ENCODE peak calls at places on chromosomes 3 and 15, in six cellular contexts. D is HCT116, Q is GM23338, M is GM23248, W is hepatocyte, U is SK-N-SH. Y is an unnamed sample.

GRCh38 chr3:59809750-59810444 is 760.1 kb upstream of the CFAP20DC start:
- DNase-seq in D (no peak), W (peak; percentile 12), M (peak; percentile 55), Q (peak; percentile 61), U (peak; percentile 58), Y (no peak)

GRCh38 chr15:81133782-81134461 is at the start of gene CFAP161:
- DNase-seq in W (peak; percentile 86), D (peak; percentile 42), Q (peak; percentile 96), M (peak; percentile 85), U (peak; percentile 93), Y (no peak)

GRCh38 chr3:25575001-25575400 is 89.7 kb downstream of the TOP2B start:
- DNase-seq in Q (no peak), D (no peak), W (no peak), U (no peak), M (no peak), Y (no peak)

GRCh38 chr15:34753236-34753894 is 1.4 kb downstream of the GJD2 start:
- DNase-seq in Q (peak; percentile 94), U (no peak), M (peak; percentile 78), W (peak; percentile 78), D (no peak), Y (no peak)

GRCh38 chr3:179716811-179717210 is 64.0 kb downstream of the USP13 start:
- DNase-seq in U (no peak), Q (no peak), W (no peak), M (peak; percentile 87), D (no peak), Y (no peak)

GRCh38 chr3:120566243-120566980 is 29.7 kb upstream of the NDUFB4 start:
- DNase-seq in D (no peak), Q (no peak), W (no peak), M (no peak), U (no peak), Y (no peak)

GRCh38 chr15:71080705-71081104 is 34.6 kb upstream of the THSD4 start:
- DNase-seq in M (peak; percentile 96), Q (no peak), D (no peak), W (no peak), U (no peak), Y (no peak)

GRCh38 chr3:139106013-139106932 is 61.6 kb upstream of the PRR23C start:
- DNase-seq in U (no peak), D (no peak), Q (no peak), M (no peak), W (no peak), Y (no peak)

GRCh38 chr3:126621171-126621570 is 33.8 kb downstream of the TXNRD3 start:
- DNase-seq in U (no peak), Q (no peak), W (no peak), D (no peak), M (peak; percentile 87), Y (no peak)

GRCh38 chr3:69763976-69764851 is 24.9 kb downstream of the MITF start:
- DNase-seq in D (no peak), W (no peak), M (no peak), U (no peak), Q (no peak), Y (no peak)

GRCh38 chr15:43950551-43950950 is 123.7 kb downstream of the WDR76 start:
- DNase-seq in D (no peak), U (no peak), Q (no peak), M (no peak), W (no peak), Y (no peak)

GRCh38 chr15:37618368-37618767 is 316.1 kb upstream of the TMCO5A start:
- DNase-seq in U (no peak), W (no peak), M (no peak), D (no peak), Q (no peak), Y (no peak)

GRCh38 chr15:39585394-39585841 is 4.5 kb downstream of the THBS1 start:
- DNase-seq in U (no peak), M (peak; percentile 59), W (no peak), Q (no peak), D (no peak), Y (no peak)

GRCh38 chr3:188830955-188831354 is 340.8 kb upstream of the TPRG1 start:
- DNase-seq in W (no peak), U (peak; percentile 8), M (peak; percentile 46), D (no peak), Q (peak; percentile 41), Y (no peak)

GRCh38 chr3:165195226-165195625 is 958 bp downstream of the SLITRK3 start:
- DNase-seq in W (no peak), D (no peak), Q (peak; percentile 50), M (no peak), U (peak; percentile 8), Y (no peak)

DNA sequence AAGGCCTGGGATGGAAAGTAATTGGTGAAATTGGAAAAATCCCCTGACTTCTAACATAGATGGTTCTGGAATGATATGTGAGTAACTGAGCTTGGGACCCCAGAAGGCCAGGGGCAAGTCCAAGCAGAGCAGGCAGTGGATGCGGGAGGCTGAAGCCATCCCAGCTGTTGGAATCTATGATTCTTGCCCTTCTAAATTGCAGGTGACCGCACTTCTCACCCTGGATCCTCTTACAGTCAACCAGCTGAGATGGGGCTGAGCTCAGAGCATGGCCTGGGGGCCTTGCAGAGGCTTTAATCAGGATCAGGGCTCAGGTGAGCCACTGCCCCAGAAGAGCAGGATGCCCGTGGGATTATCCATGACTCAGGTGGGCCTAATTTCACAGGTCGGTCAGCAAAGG is 117.1 kb upstream of the ATP2B2 start:
- DNase-seq in W (no peak), U (no peak), D (no peak), Q (no peak), M (no peak), Y (no peak)
- H3K27me3 ChIP-seq in W (peaks cover 7% of the 10 kb centered on the region), U (no peaks in the 10 kb centered on the region), D (peaks cover 34% of the 10 kb centered on the region), Q (no peaks in the 10 kb centered on the region), M (no peaks in the 10 kb centered on the region), Y (peaks cover 72% of the 10 kb centered on the region)

GRCh38 chr3:78035020-78035660 is 995.2 kb downstream of the ROBO2 start:
- DNase-seq in M (no peak), D (no peak), Q (peak; percentile 12), U (no peak), W (peak; percentile 11), Y (no peak)
- H3K9me2 ChIP-seq in M (no peaks in the 10 kb centered on the region), D (no peaks in the 10 kb centered on the region), Q (peaks cover 6% of the 10 kb centered on the region), U (no peaks in the 10 kb centered on the region), W (no peaks in the 10 kb centered on the region), Y (no peaks in the 10 kb centered on the region)

DNA sequence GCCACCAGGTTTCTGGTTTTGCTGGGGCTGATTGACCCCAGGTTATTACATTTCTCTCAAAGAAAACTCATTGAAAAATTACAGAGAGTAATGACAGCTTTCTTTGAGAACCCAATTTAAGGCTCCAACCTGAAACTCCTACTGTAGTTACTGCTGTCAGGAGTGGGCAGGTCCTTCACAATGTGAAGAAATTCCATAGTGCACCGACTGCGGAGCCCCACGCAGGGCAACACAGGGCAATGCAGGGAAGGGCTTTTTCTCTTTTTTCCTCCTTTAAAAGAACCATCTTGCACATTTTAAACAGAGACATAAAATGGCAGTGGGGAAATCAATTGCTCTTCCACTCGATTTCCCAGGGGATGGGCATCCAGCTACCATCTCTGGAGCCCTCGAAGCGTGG is 74.3 kb downstream of the NUP210 start:
- DNase-seq in W (no peak), Q (no peak), M (no peak), U (no peak), D (no peak), Y (no peak)
- H3K4me1 ChIP-seq in W (peaks cover 7% of the 10 kb centered on the region), Q (peaks cover 49% of the 10 kb centered on the region), M (no peaks in the 10 kb centered on the region), U (no peaks in the 10 kb centered on the region), D (no peaks in the 10 kb centered on the region), Y (no peaks in the 10 kb centered on the region)

GRCh38 chr3:185822957-185823279 is 1.9 kb downstream of the IGF2BP2 start:
- DNase-seq in M (peak; percentile 19), W (no peak), D (no peak), Q (no peak), U (no peak), Y (no peak)

GRCh38 chr3:185823280-185824044 is 1.4 kb downstream of the IGF2BP2 start:
- DNase-seq in U (peak; percentile 68), W (peak; percentile 79), Q (peak; percentile 62), D (no peak), M (peak; percentile 75), Y (no peak)

GRCh38 chr3:185825379-185825638 is 467 bp upstream of the IGF2BP2 start:
- DNase-seq in D (no peak), W (peak; percentile 80), M (no peak), Q (no peak), U (peak; percentile 81), Y (no peak)

GRCh38 chr3:185824467-185825378 is at the start of gene IGF2BP2:
- DNase-seq in M (peak; percentile 92), D (no peak), Q (peak; percentile 76), U (peak; percentile 61), W (peak; percentile 95), Y (peak; percentile 73)

DNA sequence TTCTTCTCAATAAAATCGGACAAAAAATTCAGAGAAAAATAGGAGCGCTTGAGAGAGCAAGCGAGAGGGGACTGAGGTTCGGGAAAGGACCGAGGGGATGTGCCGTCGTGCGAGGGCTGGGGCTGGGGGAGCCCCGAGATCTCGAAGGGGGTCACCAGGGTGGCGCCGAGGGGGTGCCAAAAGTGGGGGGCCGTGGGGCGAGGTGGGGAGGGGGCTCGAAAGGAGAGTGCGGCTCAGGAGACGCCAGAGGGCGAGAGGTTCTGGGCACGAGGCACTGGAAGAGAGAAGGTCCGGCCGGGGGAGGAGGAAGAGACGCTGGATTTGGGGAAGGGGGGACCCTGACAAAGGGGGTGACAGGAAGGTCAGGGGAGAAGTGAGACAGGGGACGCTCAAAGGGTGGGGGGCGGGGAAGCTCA is 783 bp downstream of the IGF2BP2 start:
- DNase-seq in D (no peak), M (peak; percentile 60), Q (peak; percentile 71), W (no peak), U (peak; percentile 54), Y (peak; percentile 46)
- H3K27me3 ChIP-seq in D (no peaks in the 10 kb centered on the region), M (no peaks in the 10 kb centered on the region), Q (peaks cover 10% of the 10 kb centered on the region), W (no peaks in the 10 kb centered on the region), U (no peaks in the 10 kb centered on the region), Y (no peaks in the 10 kb centered on the region)

DNA sequence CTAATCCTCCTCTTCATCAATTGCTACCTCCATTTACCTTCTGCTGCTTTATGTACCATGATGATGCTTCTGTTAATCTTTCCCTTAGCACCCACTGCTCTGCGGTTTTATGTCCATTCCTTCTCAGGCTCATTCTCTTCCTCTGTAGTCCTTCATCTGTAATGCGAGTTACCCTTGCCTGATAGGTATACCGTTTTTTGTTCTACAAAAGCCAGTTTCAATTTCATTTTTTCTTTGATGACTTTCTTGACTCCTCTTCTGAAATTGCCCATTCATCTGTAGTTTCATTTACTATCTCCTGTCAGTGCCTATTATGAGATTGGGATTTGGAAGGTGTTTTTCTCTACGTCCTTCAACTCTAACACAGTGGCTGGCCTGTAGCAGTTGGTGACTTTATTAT is 445.9 kb upstream of the ZNF717 start:
- DNase-seq in M (no peak), U (no peak), D (no peak), W (no peak), Q (no peak), Y (no peak)
- H3K9me2 ChIP-seq in M (no peaks in the 10 kb centered on the region), U (no peaks in the 10 kb centered on the region), D (no peaks in the 10 kb centered on the region), W (no peaks in the 10 kb centered on the region), Q (no peaks in the 10 kb centered on the region), Y (no peaks in the 10 kb centered on the region)

GRCh38 chr15:74417230-74417629 is 16.5 kb downstream of the SEMA7A start:
- DNase-seq in U (no peak), D (no peak), Q (no peak), W (no peak), M (peak; percentile 88), Y (no peak)
- H3K4me1 ChIP-seq in U (peaks cover 6% of the 10 kb centered on the region), D (peaks cover 40% of the 10 kb centered on the region), Q (peaks cover 14% of the 10 kb centered on the region), W (peaks cover 5% of the 10 kb centered on the region), M (peaks cover 57% of the 10 kb centered on the region), Y (peaks cover 31% of the 10 kb centered on the region)

GRCh38 chr3:72258366-72258765 is 473.4 kb upstream of the PROK2 start:
- DNase-seq in M (no peak), D (no peak), Q (no peak), U (no peak), W (no peak), Y (no peak)
- H3K27me3 ChIP-seq in M (no peaks in the 10 kb centered on the region), D (peaks cover 20% of the 10 kb centered on the region), Q (no peaks in the 10 kb centered on the region), U (peaks cover 10% of the 10 kb centered on the region), W (no peaks in the 10 kb centered on the region), Y (peaks cover 2% of the 10 kb centered on the region)